ENCODE peak calls at places on chromosome 13, in six cellular contexts. R, G, U, Z, D and C are unnamed samples.

GRCh38 chr13:21567714-21568113 is 36.3 kb downstream of the MICU2 start:
- DNase-seq in R (no peak), G (no peak), U (no peak), Z (no peak), D (no peak), C (no peak)

GRCh38 chr13:40969169-40969901 is 49.8 kb downstream of the ELF1 start:
- DNase-seq in R (no peak), G (peak), U (peak), Z (no peak), D (no peak), C (no peak)

GRCh38 chr13:85521586-85521985 is 277.6 kb downstream of the SLITRK6 start:
- DNase-seq in R (no peak), G (no peak), U (no peak), Z (no peak), D (no peak), C (no peak)

GRCh38 chr13:28161370-28161769 is 23.0 kb downstream of the PAN3 start:
- DNase-seq in R (no peak), G (no peak), U (no peak), Z (no peak), D (no peak), C (no peak)

GRCh38 chr13:21048901-21049655 is 12.3 kb downstream of the LATS2 start:
- DNase-seq in R (no peak), G (no peak), U (no peak), Z (no peak), D (no peak), C (no peak)

GRCh38 chr13:83780201-83780600 is 102.1 kb downstream of the SLITRK1 start:
- DNase-seq in R (no peak), G (no peak), U (peak), Z (peak), D (no peak), C (no peak)

GRCh38 chr13:48542581-48543341 is 9.9 kb upstream of the RCBTB2 start:
- DNase-seq in R (no peak), G (no peak), U (peak), Z (no peak), D (no peak), C (no peak)

GRCh38 chr13:110113284-110113764 is 193.6 kb downstream of the COL4A1 start:
- DNase-seq in R (no peak), G (no peak), U (no peak), Z (no peak), D (no peak), C (no peak)

GRCh38 chr13:72126424-72126823 is 259.4 kb upstream of the DACH1 start:
- DNase-seq in R (no peak), G (no peak), U (no peak), Z (no peak), D (no peak), C (no peak)

GRCh38 chr13:114309806-114310410 is 4.4 kb upstream of the CHAMP1 start:
- DNase-seq in R (no peak), G (no peak), U (no peak), Z (no peak), D (no peak), C (no peak)

GRCh38 chr13:67048084-67048792 is 181.9 kb downstream of the PCDH9 start:
- DNase-seq in R (no peak), G (no peak), U (peak), Z (no peak), D (no peak), C (no peak)

GRCh38 chr13:48449656-48450055 is 36.7 kb upstream of the LPAR6 start:
- DNase-seq in R (no peak), G (no peak), U (no peak), Z (no peak), D (no peak), C (no peak)

GRCh38 chr13:107842562-107843180 is 372.7 kb downstream of the LIG4 start:
- DNase-seq in R (peak), G (no peak), U (no peak), Z (no peak), D (no peak), C (no peak)